ENCODE peak calls at places on chromosome 5, in five cellular contexts. E is stimulated activated CD4-positive, alpha-beta T cell treated with anti-CD3 and anti-CD28 coated beads, Interleukin-15, amount 100 ng/mL, for 1 hour; R is breast epithelium; I is type B pancreatic cell; G is heart left ventricle. X is an unnamed sample.

GRCh38 chr5:58085800-58086199 is 374.1 kb downstream of the PLK2 start:
- DNase-seq in R (no peak), E (no peak), I (no peak), G (no peak), X (no peak)

GRCh38 chr5:173662896-173663809 is 46.7 kb upstream of the BOD1 start:
- DNase-seq in I (no peak), E (no peak), R (no peak), G (no peak), X (no peak)

GRCh38 chr5:78610163-78610583 is 38.4 kb downstream of the LHFPL2 start:
- DNase-seq in E (no peak), R (no peak), G (peak; percentile 68), I (peak; percentile 39), X (no peak)

GRCh38 chr5:69083412-69083811 is 10.4 kb upstream of the SLC30A5 start:
- DNase-seq in G (no peak), R (no peak), I (no peak), E (no peak), X (no peak)

GRCh38 chr5:165805756-165806155 is 2300.3 kb downstream of the MAT2B start:
- DNase-seq in I (no peak), G (no peak), E (no peak), R (no peak), X (no peak)

GRCh38 chr5:42583322-42583721 is 160.1 kb downstream of the GHR start:
- DNase-seq in G (peak; percentile 34), I (no peak), E (no peak), R (no peak), X (no peak)

GRCh38 chr5:65037845-65038815 is 269.4 kb downstream of the CWC27 start:
- DNase-seq in I (no peak), R (no peak), G (no peak), E (no peak), X (no peak)

GRCh38 chr5:39599721-39600431 is 175.1 kb upstream of the DAB2 start:
- DNase-seq in E (no peak), I (no peak), R (no peak), G (no peak), X (no peak)

GRCh38 chr5:14971864-14972263 is 100.3 kb upstream of the ANKH start:
- DNase-seq in E (no peak), I (no peak), G (no peak), R (no peak), X (no peak)

GRCh38 chr5:154271466-154271865 is 80.9 kb downstream of the GALNT10 start:
- DNase-seq in R (no peak), E (no peak), G (no peak), I (no peak), X (no peak)

GRCh38 chr5:103435136-103435914 is 127.3 kb downstream of the NUDT12 start:
- DNase-seq in I (no peak), G (no peak), E (no peak), R (no peak), X (no peak)

GRCh38 chr5:119417891-119418781 is 34.2 kb upstream of the HSD17B4 start:
- DNase-seq in I (no peak), E (no peak), G (no peak), R (no peak), X (no peak)

GRCh38 chr5:427415-428087 is 15.4 kb upstream of the EXOC3 start:
- DNase-seq in E (no peak), G (no peak), I (peak; percentile 60), R (no peak), X (no peak)

GRCh38 chr5:169980418-169981053 is at the start of gene INSYN2B:
- DNase-seq in I (peak; percentile 76), G (peak; percentile 52), R (peak; percentile 71), E (no peak), X (no peak)

GRCh38 chr5:138944527-138945322 is 69.6 kb upstream of the LRRTM2 start:
- DNase-seq in R (no peak), E (no peak), G (no peak), I (no peak), X (no peak)

GRCh38 chr5:154473581-154474266 is 4.3 kb downstream of the HAND1 start:
- DNase-seq in E (no peak), R (no peak), I (no peak), G (no peak), X (no peak)

GRCh38 chr5:90379652-90380051 is 29.9 kb downstream of the CETN3 start:
- DNase-seq in I (no peak), G (no peak), R (no peak), E (no peak), X (no peak)

GRCh38 chr5:36690041-36690941 is 83.9 kb downstream of the SLC1A3 start:
- DNase-seq in G (peak; percentile 86), E (peak; percentile 22), I (peak; percentile 86), R (peak; percentile 83), X (peak; percentile 36)

GRCh38 chr5:177546262-177546741 is 8.1 kb downstream of the FAM193B start:
- DNase-seq in G (peak; percentile 72), E (no peak), R (no peak), I (no peak), X (no peak)

GRCh38 chr5:11044581-11044980 is 283.5 kb upstream of the DAP start:
- DNase-seq in I (no peak), R (no peak), E (no peak), G (no peak), X (no peak)

GRCh38 chr5:81334304-81335061 is 33.1 kb downstream of the ZCCHC9 start:
- DNase-seq in R (no peak), E (no peak), I (no peak), G (no peak), X (no peak)

GRCh38 chr5:53422539-53422938 is 57.9 kb upstream of the FST start:
- DNase-seq in G (no peak), I (no peak), R (no peak), E (no peak), X (no peak)

GRCh38 chr5:93599427-93600146 is 16.6 kb downstream of the NR2F1 start:
- DNase-seq in I (no peak), E (no peak), R (no peak), G (no peak), X (no peak)

GRCh38 chr5:107633171-107633901 is 37.4 kb downstream of the EFNA5 start:
- DNase-seq in G (no peak), I (no peak), R (no peak), E (no peak), X (no peak)

GRCh38 chr5:131879705-131880104 is 65.8 kb downstream of the MEIKIN start:
- DNase-seq in I (no peak), G (no peak), R (no peak), E (no peak), X (no peak)

GRCh38 chr5:74630387-74631087 is 10.0 kb downstream of the ENC1 start:
- DNase-seq in E (no peak), R (no peak), G (no peak), I (no peak), X (no peak)

GRCh38 chr5:134099288-134099872 is 15.1 kb upstream of the TCF7 start:
- DNase-seq in I (no peak), E (no peak), R (no peak), G (no peak), X (no peak)

GRCh38 chr5:12322042-12322441 is 417.8 kb upstream of the CTNND2 start:
- DNase-seq in R (no peak), E (no peak), I (no peak), G (no peak), X (no peak)

GRCh38 chr5:7394889-7395431 is 978 bp upstream of the ADCY2 start:
- DNase-seq in E (no peak), I (no peak), G (no peak), R (no peak), X (no peak)

GRCh38 chr5:139877129-139877597 is 81.6 kb downstream of the PSD2 start:
- DNase-seq in I (no peak), G (no peak), E (no peak), R (no peak), X (no peak)

GRCh38 chr5:147234825-147235635 is at the start of gene STK32A:
- DNase-seq in R (no peak), E (no peak), I (peak; percentile 73), G (peak; percentile 32), X (no peak)

GRCh38 chr5:156680845-156681244 is 169.2 kb upstream of the PPP1R2B start:
- DNase-seq in R (no peak), E (no peak), I (no peak), G (peak; percentile 29), X (no peak)

GRCh38 chr5:6592611-6593010 is 40.2 kb downstream of the NSUN2 start:
- DNase-seq in E (no peak), R (no peak), I (no peak), G (no peak), X (no peak)

GRCh38 chr5:66520854-66521253 is 75.3 kb upstream of the MAST4 start:
- DNase-seq in G (no peak), E (no peak), I (no peak), R (no peak), X (no peak)

GRCh38 chr5:150350524-150351344 is 6.8 kb upstream of the TCOF1 start:
- DNase-seq in G (peak; percentile 77), E (peak; percentile 13), I (no peak), R (peak; percentile 58), X (peak; percentile 9)

GRCh38 chr5:173971681-173972080 is 17.3 kb upstream of the C5orf47 start:
- DNase-seq in I (no peak), R (no peak), E (no peak), G (no peak), X (no peak)

X was measured in stimulated activated CD8-positive, alpha-beta memory T cell treated with anti-CD3 and anti-CD28 coated beads, Interleukin-2, amount 100 ng/mL, for 1 hour.